ENCODE peak calls at places on chromosomes 11 and 22, in eight cellular contexts. One of them, this sample, is unnamed.

GRCh38 chr22:21981874-21982273 is 713 bp downstream of the TOP3B start:
- DNase-seq in sciatic nerve: no peak
- DNase-seq in right lobe of liver: no peak
- DNase-seq in upper lobe of right lung: no peak
- DNase-seq in fibroblast of lung: no peak
- DNase-seq in WTC11: no peak
- DNase-seq in SW 1271: no peak
- DNase-seq in NAMALWA: no peak
- DNase-seq in this sample: no peak

GRCh38 chr11:103875855-103876510 is 160.5 kb upstream of the DDI1 start:
- DNase-seq in sciatic nerve: no peak
- DNase-seq in WTC11: no peak
- DNase-seq in upper lobe of right lung: no peak
- DNase-seq in NAMALWA: no peak
- DNase-seq in SW 1271: no peak
- DNase-seq in fibroblast of lung: no peak
- DNase-seq in right lobe of liver: no peak
- DNase-seq in this sample: peak

GRCh38 chr22:44881624-44882023 is 128.2 kb downstream of the PHF21B start:
- DNase-seq in SW 1271: no peak
- DNase-seq in WTC11: no peak
- DNase-seq in right lobe of liver: peak
- DNase-seq in sciatic nerve: peak
- DNase-seq in upper lobe of right lung: peak
- DNase-seq in fibroblast of lung: no peak
- DNase-seq in NAMALWA: no peak
- DNase-seq in this sample: no peak

GRCh38 chr22:37334859-37335818 is 52.8 kb downstream of the CYTH4 start:
- DNase-seq in SW 1271: no peak
- DNase-seq in WTC11: peak
- DNase-seq in right lobe of liver: no peak
- DNase-seq in NAMALWA: no peak
- DNase-seq in fibroblast of lung: no peak
- DNase-seq in sciatic nerve: no peak
- DNase-seq in upper lobe of right lung: no peak
- DNase-seq in this sample: no peak

GRCh38 chr22:46262449-46263207 is 515 bp downstream of the PKDREJ start:
- DNase-seq in SW 1271: no peak
- DNase-seq in fibroblast of lung: peak
- DNase-seq in WTC11: peak
- DNase-seq in NAMALWA: no peak
- DNase-seq in upper lobe of right lung: peak
- DNase-seq in sciatic nerve: peak
- DNase-seq in right lobe of liver: no peak
- DNase-seq in this sample: no peak

GRCh38 chr11:92702771-92703170 is 266.7 kb upstream of the MTNR1B start:
- DNase-seq in NAMALWA: no peak
- DNase-seq in fibroblast of lung: peak
- DNase-seq in WTC11: no peak
- DNase-seq in SW 1271: no peak
- DNase-seq in upper lobe of right lung: no peak
- DNase-seq in right lobe of liver: no peak
- DNase-seq in sciatic nerve: no peak
- DNase-seq in this sample: no peak

GRCh38 chr11:13114566-13115465 is 105.7 kb downstream of the RASSF10 start:
- DNase-seq in NAMALWA: peak
- DNase-seq in right lobe of liver: no peak
- DNase-seq in sciatic nerve: no peak
- DNase-seq in upper lobe of right lung: no peak
- DNase-seq in WTC11: peak
- DNase-seq in SW 1271: no peak
- DNase-seq in fibroblast of lung: no peak
- DNase-seq in this sample: peak

GRCh38 chr11:17277024-17277584 is 565 bp downstream of the NUCB2 start:
- DNase-seq in sciatic nerve: no peak
- DNase-seq in WTC11: no peak
- DNase-seq in right lobe of liver: no peak
- DNase-seq in SW 1271: no peak
- DNase-seq in NAMALWA: peak
- DNase-seq in upper lobe of right lung: no peak
- DNase-seq in fibroblast of lung: peak
- DNase-seq in this sample: peak

GRCh38 chr22:43848366-43849171 is 13.7 kb downstream of the SULT4A1 start:
- DNase-seq in NAMALWA: no peak
- DNase-seq in right lobe of liver: peak
- DNase-seq in SW 1271: no peak
- DNase-seq in sciatic nerve: peak
- DNase-seq in WTC11: peak
- DNase-seq in upper lobe of right lung: peak
- DNase-seq in fibroblast of lung: peak
- DNase-seq in this sample: peak

GRCh38 chr11:58513747-58514367 is 6.0 kb upstream of the OR5B21 start:
- DNase-seq in sciatic nerve: no peak
- DNase-seq in fibroblast of lung: peak
- DNase-seq in NAMALWA: peak
- DNase-seq in right lobe of liver: no peak
- DNase-seq in WTC11: peak
- DNase-seq in SW 1271: peak
- DNase-seq in upper lobe of right lung: no peak
- DNase-seq in this sample: peak

GRCh38 chr11:78560826-78561484 is 13.7 kb downstream of the NARS2 start:
- DNase-seq in fibroblast of lung: peak
- DNase-seq in NAMALWA: no peak
- DNase-seq in upper lobe of right lung: no peak
- DNase-seq in right lobe of liver: no peak
- DNase-seq in sciatic nerve: no peak
- DNase-seq in SW 1271: no peak
- DNase-seq in WTC11: no peak
- DNase-seq in this sample: peak

GRCh38 chr11:42311504-42311903 is 852.1 kb upstream of the LRRC4C start:
- DNase-seq in WTC11: no peak
- DNase-seq in upper lobe of right lung: no peak
- DNase-seq in sciatic nerve: no peak
- DNase-seq in fibroblast of lung: no peak
- DNase-seq in SW 1271: no peak
- DNase-seq in right lobe of liver: no peak
- DNase-seq in NAMALWA: no peak
- DNase-seq in this sample: peak

GRCh38 chr11:118219696-118220095 is 5.1 kb downstream of the JAML start:
- DNase-seq in sciatic nerve: no peak
- DNase-seq in SW 1271: no peak
- DNase-seq in fibroblast of lung: no peak
- DNase-seq in right lobe of liver: no peak
- DNase-seq in WTC11: no peak
- DNase-seq in upper lobe of right lung: no peak
- DNase-seq in NAMALWA: no peak
- DNase-seq in this sample: no peak

GRCh38 chr22:43884600-43885318 is 7.1 kb downstream of the PNPLA5 start:
- DNase-seq in fibroblast of lung: peak
- DNase-seq in sciatic nerve: peak
- DNase-seq in upper lobe of right lung: peak
- DNase-seq in WTC11: peak
- DNase-seq in SW 1271: no peak
- DNase-seq in NAMALWA: peak
- DNase-seq in right lobe of liver: peak
- DNase-seq in this sample: peak

GRCh38 chr11:117185739-117186430 is 7.3 kb downstream of the SIDT2 start:
- DNase-seq in sciatic nerve: no peak
- DNase-seq in SW 1271: no peak
- DNase-seq in right lobe of liver: peak
- DNase-seq in fibroblast of lung: no peak
- DNase-seq in WTC11: no peak
- DNase-seq in NAMALWA: no peak
- DNase-seq in upper lobe of right lung: no peak
- DNase-seq in this sample: peak

GRCh38 chr11:28822596-28822995 is 714.4 kb downstream of the METTL15 start:
- DNase-seq in SW 1271: no peak
- DNase-seq in NAMALWA: no peak
- DNase-seq in sciatic nerve: no peak
- DNase-seq in right lobe of liver: no peak
- DNase-seq in WTC11: no peak
- DNase-seq in fibroblast of lung: peak
- DNase-seq in upper lobe of right lung: no peak
- DNase-seq in this sample: no peak

This sample was measured in MV-4-11.